ENCODE peak calls at places on chromosome 19, in five cellular contexts. K is psoas muscle, V is IMR-90, J is esophagus muscularis mucosa, Y is keratinocyte. Z is an unnamed sample.

GRCh38 chr19:45442927-45443461 is 19.3 kb upstream of the ERCC1 start:
- DNase-seq in K (no peak), V (peak; percentile 59), J (no peak), Y (no peak), Z (peak; percentile 80)

GRCh38 chr19:45075215-45076028 is 856 bp downstream of the ZNF296 start:
- DNase-seq in K (peak; percentile 84), V (no peak), J (no peak), Y (peak; percentile 55), Z (peak; percentile 99)

GRCh38 chr19:34996978-34997640 is 3.0 kb upstream of the GRAMD1A start:
- DNase-seq in K (peak; percentile 15), V (no peak), J (no peak), Y (no peak), Z (no peak)

GRCh38 chr19:46802152-46802551 is 13.8 kb upstream of the SLC1A5 start:
- DNase-seq in K (no peak), V (no peak), J (no peak), Y (no peak), Z (no peak)

GRCh38 chr19:10718205-10719196 is 622 bp downstream of the DNM2 start:
- DNase-seq in K (peak; percentile 77), V (peak; percentile 28), J (no peak), Y (no peak), Z (no peak)

GRCh38 chr19:1884291-1884718 is 991 bp downstream of the ABHD17A start:
- DNase-seq in K (no peak), V (no peak), J (no peak), Y (no peak), Z (no peak)

GRCh38 chr19:10553087-10553667 is 9.5 kb downstream of the ATG4D start:
- DNase-seq in K (peak; percentile 51), V (no peak), J (no peak), Y (no peak), Z (no peak)

GRCh38 chr19:14440049-14440448 is 6.9 kb downstream of the PKN1 start:
- DNase-seq in K (peak; percentile 83), V (no peak), J (peak; percentile 94), Y (no peak), Z (peak; percentile 90)

GRCh38 chr19:36215276-36216171 is 618 bp downstream of the ZNF146 start:
- DNase-seq in K (no peak), V (peak; percentile 62), J (no peak), Y (no peak), Z (no peak)

GRCh38 chr19:34041922-34042521 is 130.3 kb upstream of the LSM14A start:
- DNase-seq in K (peak; percentile 77), V (peak; percentile 33), J (no peak), Y (no peak), Z (peak; percentile 57)

GRCh38 chr19:16442386-16443276 is 29.1 kb downstream of the EPS15L1 start:
- DNase-seq in K (peak; percentile 72), V (no peak), J (no peak), Y (no peak), Z (peak; percentile 76)

GRCh38 chr19:44746946-44747738 is 1.4 kb upstream of the BCL3 start:
- DNase-seq in K (peak; percentile 98), V (peak; percentile 96), J (peak; percentile 97), Y (peak; percentile 91), Z (peak; percentile 97)

GRCh38 chr19:1353144-1353543 is 30.6 kb upstream of the NDUFS7 start:
- DNase-seq in K (no peak), V (no peak), J (no peak), Y (no peak), Z (no peak)

GRCh38 chr19:1567116-1567847 is 843 bp downstream of the MEX3D start:
- DNase-seq in K (no peak), V (no peak), J (no peak), Y (no peak), Z (no peak)

GRCh38 chr19:33349319-33350289 is 23.9 kb upstream of the CEBPG start:
- DNase-seq in K (no peak), V (no peak), J (no peak), Y (no peak), Z (no peak)

GRCh38 chr19:5985098-5985783 is 7.3 kb upstream of the RANBP3 start:
- DNase-seq in K (no peak), V (peak; percentile 61), J (no peak), Y (no peak), Z (no peak)

GRCh38 chr19:6271721-6272410 is 7.9 kb downstream of the MLLT1 start:
- DNase-seq in K (peak; percentile 94), V (peak; percentile 74), J (peak; percentile 96), Y (no peak), Z (peak; percentile 84)

GRCh38 chr19:49546825-49547565 is 19.2 kb downstream of the RCN3 start:
- DNase-seq in K (no peak), V (peak; percentile 89), J (peak; percentile 94), Y (no peak), Z (no peak)

GRCh38 chr19:45881909-45882528 is 3.9 kb downstream of the IRF2BP1 start:
- DNase-seq in K (no peak), V (no peak), J (no peak), Y (no peak), Z (no peak)

GRCh38 chr19:13022859-13023636 is 27.8 kb downstream of the NFIX start:
- DNase-seq in K (peak; percentile 93), V (peak; percentile 95), J (peak; percentile 95), Y (peak; percentile 77), Z (peak; percentile 78)

GRCh38 chr19:5035817-5036732 is 67.2 kb downstream of the KDM4B start:
- DNase-seq in K (no peak), V (no peak), J (no peak), Y (no peak), Z (no peak)

GRCh38 chr19:7766535-7766934 is 3.5 kb downstream of the CLEC4M start:
- DNase-seq in K (no peak), V (no peak), J (no peak), Y (no peak), Z (no peak)

GRCh38 chr19:4633140-4633967 is 6.0 kb upstream of the TNFAIP8L1 start:
- DNase-seq in K (peak; percentile 76), V (peak; percentile 85), J (no peak), Y (peak; percentile 72), Z (peak; percentile 81)

GRCh38 chr19:45973564-45974338 is at the start of gene NOVA2:
- DNase-seq in K (peak; percentile 81), V (peak; percentile 36), J (no peak), Y (no peak), Z (peak; percentile 48)

GRCh38 chr19:38697641-38698071 is 46.6 kb downstream of the CAPN12 start:
- DNase-seq in K (no peak), V (no peak), J (no peak), Y (no peak), Z (no peak)
- H3K27ac ChIP-seq in K (no peak overlapping the region), V (no peak overlapping the region), J (peak overlapping the region; percentile 98), Y (peak overlapping the region; percentile 100), Z (peak overlapping the region; percentile 86)

GRCh38 chr19:40805258-40805868 is 6.4 kb downstream of the EGLN2 start:
- DNase-seq in K (no peak), V (no peak), J (no peak), Y (no peak), Z (peak; percentile 52)

GRCh38 chr19:40803170-40803856 is 4.3 kb downstream of the EGLN2 start:
- DNase-seq in K (no peak), V (no peak), J (no peak), Y (no peak), Z (no peak)

GRCh38 chr19:40803857-40804782 is 5.1 kb downstream of the EGLN2 start:
- DNase-seq in K (no peak), V (no peak), J (no peak), Y (no peak), Z (peak; percentile 79)

GRCh38 chr19:40806385-40807146 is 7.6 kb downstream of the EGLN2 start:
- DNase-seq in K (peak; percentile 88), V (peak; percentile 95), J (peak; percentile 96), Y (peak; percentile 86), Z (peak; percentile 91)

GRCh38 chr19:40804783-40805242 is 5.8 kb downstream of the EGLN2 start:
- DNase-seq in K (no peak), V (no peak), J (no peak), Y (no peak), Z (no peak)
- TF ChIP-seq CTCF in K (no peak), V (no peak), J (no peak), Y (peak; percentile 29), Z (no peak)

GRCh38 chr19:41352279-41352608 is 1.5 kb downstream of the TGFB1 start:
- DNase-seq in K (no peak), V (no peak), J (no peak), Y (no peak), Z (no peak)
- H3K4me1 ChIP-seq in K (peaks cover 3% of the 10 kb centered on the region), V (no peaks in the 10 kb centered on the region), J (peaks cover 60% of the 10 kb centered on the region), Y (peaks cover 7% of the 10 kb centered on the region), Z (peaks cover 5% of the 10 kb centered on the region)

DNA sequence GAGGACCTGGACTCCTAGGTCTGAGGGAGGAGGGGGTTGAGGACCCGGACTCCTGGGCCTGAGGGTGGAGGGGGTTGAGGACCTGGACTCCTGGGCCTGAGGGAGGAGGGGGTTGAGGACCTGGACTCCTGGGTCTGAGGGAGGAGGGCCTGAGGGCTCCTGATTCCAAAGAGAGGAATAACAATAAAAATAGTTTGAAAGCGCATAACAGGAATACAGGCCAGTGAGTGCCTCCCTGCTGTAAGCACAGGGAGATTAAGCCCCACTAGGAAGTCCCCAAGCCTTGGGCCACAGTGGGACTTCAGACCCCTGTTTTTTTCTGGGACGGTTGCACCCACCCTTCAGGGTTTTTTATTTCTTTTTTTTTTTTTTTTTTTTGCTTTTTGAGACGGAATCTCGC is 1.2 kb upstream of the SBK2 start:
- DNase-seq in K (no peak), V (no peak), J (no peak), Y (no peak), Z (no peak)
- H3K27ac ChIP-seq in K (no peak overlapping the region), V (no peak overlapping the region), J (no peak overlapping the region), Y (no peak overlapping the region), Z (no peak overlapping the region)

GRCh38 chr19:3387645-3388589 is 21.5 kb downstream of the NFIC start:
- DNase-seq in K (peak; percentile 96), V (peak; percentile 39), J (peak; percentile 93), Y (no peak), Z (peak; percentile 89)
- TF ChIP-seq CTCF in K (no peak), V (no peak), J (peak; percentile 18), Y (no peak), Z (no peak)

DNA sequence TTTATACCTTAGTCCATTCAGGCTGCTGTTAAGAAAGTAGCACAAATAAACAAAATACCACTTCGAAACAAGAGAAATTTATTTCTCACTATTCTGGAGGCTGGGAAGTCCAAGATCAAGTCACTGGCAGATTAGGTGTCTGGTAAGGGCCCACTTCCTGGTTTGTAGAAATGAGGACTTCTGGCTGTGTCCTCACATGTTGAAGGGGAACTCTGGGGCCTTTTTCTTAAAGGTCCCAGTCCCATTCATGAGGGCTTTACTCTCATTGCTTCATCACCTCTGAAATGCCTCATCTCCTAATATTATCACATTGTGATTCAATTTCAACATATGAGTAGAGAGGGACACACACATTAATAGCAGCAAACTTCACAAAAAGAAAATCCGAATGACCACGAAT is 21.5 kb upstream of the SIGLEC14 start:
- DNase-seq in K (no peak), V (no peak), J (no peak), Y (no peak), Z (no peak)
- H3K4me1 ChIP-seq in K (no peaks in the 10 kb centered on the region), V (no peaks in the 10 kb centered on the region), J (no peaks in the 10 kb centered on the region), Y (no peaks in the 10 kb centered on the region), Z (peaks cover 7% of the 10 kb centered on the region)

DNA sequence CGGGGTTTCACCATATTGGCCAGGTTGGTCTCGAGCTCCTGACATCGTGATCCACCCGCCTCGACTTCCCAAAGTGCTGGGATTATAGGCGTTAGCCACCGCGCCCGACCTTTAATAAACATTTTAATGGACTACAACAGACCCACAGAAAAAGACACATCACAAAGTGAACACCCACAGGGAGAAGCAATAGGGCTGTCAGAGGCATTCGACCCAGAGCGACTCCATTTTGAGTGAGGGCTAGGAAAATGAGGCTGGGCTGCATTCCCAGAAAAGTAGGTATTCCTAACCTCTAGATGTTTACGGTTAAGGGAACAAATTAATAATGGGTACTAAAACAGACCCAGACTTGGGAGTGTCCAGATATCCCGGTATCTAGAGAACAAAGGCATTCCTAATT is 1.0 kb upstream of the ZNF8 start:
- DNase-seq in K (no peak), V (no peak), J (no peak), Y (no peak), Z (no peak)
- H3K27ac ChIP-seq in K (peak overlapping the region; percentile 81), V (no peak overlapping the region), J (peak overlapping the region; percentile 90), Y (peak overlapping the region; percentile 83), Z (peak overlapping the region; percentile 83)